ENCODE peak calls at places on chromosomes 6 and 20, in ten cellular contexts. E, O, U, C, R, P, L, H, N and S are unnamed samples.

GRCh38 chr20:49843139-49843538 is 30.5 kb downstream of the SLC9A8 start:
- DNase-seq in N (no peak), H (no peak), O (no peak), P (no peak), C (no peak), R (no peak), E (no peak), U (no peak), L (no peak), S (no peak)

GRCh38 chr20:37946946-37947345 is 44.0 kb downstream of the VSTM2L start:
- DNase-seq in N (no peak), R (no peak), U (no peak), P (no peak), C (no peak), L (no peak), H (no peak), E (no peak), O (no peak), S (no peak)

GRCh38 chr20:42204261-42204660 is 586.1 kb upstream of the CHD6 start:
- DNase-seq in L (no peak), C (no peak), O (no peak), N (peak), E (no peak), U (no peak), H (no peak), R (no peak), P (no peak), S (no peak)

GRCh38 chr6:37259191-37259590 is 1.2 kb upstream of the TMEM217 start:
- DNase-seq in R (no peak), N (peak), O (no peak), U (no peak), P (no peak), H (no peak), L (no peak), C (peak), E (no peak), S (no peak)

GRCh38 chr6:154931741-154932424 is 63.2 kb upstream of the TIAM2 start:
- DNase-seq in C (no peak), L (peak), P (no peak), N (peak), H (no peak), O (no peak), R (no peak), E (no peak), U (peak), S (no peak)

GRCh38 chr20:48041078-48041780 is 255.9 kb upstream of the SULF2 start:
- DNase-seq in L (no peak), N (no peak), C (no peak), P (no peak), U (peak), O (no peak), E (no peak), H (no peak), R (no peak), S (no peak)

GRCh38 chr6:55748880-55749279 is 126.5 kb downstream of the BMP5 start:
- DNase-seq in H (no peak), O (no peak), U (no peak), P (no peak), C (no peak), N (no peak), E (no peak), L (no peak), R (no peak), S (no peak)

GRCh38 chr6:168043848-168044415 is 35.1 kb downstream of the FRMD1 start:
- DNase-seq in H (no peak), R (no peak), N (no peak), L (no peak), P (no peak), C (no peak), U (no peak), O (no peak), E (no peak), S (no peak)

GRCh38 chr6:141326426-141326825 is 806.3 kb upstream of the GJE1 start:
- DNase-seq in C (peak), O (no peak), R (peak), H (no peak), P (peak), N (peak), U (peak), E (no peak), L (peak), S (no peak)

GRCh38 chr20:38825901-38826625 is 20.6 kb downstream of the PPP1R16B start:
- DNase-seq in U (peak), C (peak), L (peak), P (peak), R (no peak), O (no peak), E (no peak), H (no peak), N (peak), S (no peak)

GRCh38 chr6:27584326-27584725 is 111.4 kb upstream of the ZNF184 start:
- DNase-seq in R (no peak), L (no peak), P (no peak), E (no peak), O (no peak), N (no peak), H (no peak), C (no peak), U (no peak), S (no peak)

GRCh38 chr6:150672792-150673191 is 73.1 kb downstream of the PLEKHG1 start:
- DNase-seq in N (no peak), L (no peak), U (no peak), O (no peak), H (no peak), C (no peak), E (no peak), P (no peak), R (no peak), S (no peak)

GRCh38 chr6:31711233-31711632 is 3.9 kb upstream of the LY6G6D start:
- DNase-seq in O (no peak), N (no peak), P (no peak), U (no peak), L (no peak), E (no peak), H (no peak), C (peak), R (no peak), S (no peak)

GRCh38 chr6:6515691-6516607 is 72.6 kb upstream of the LY86 start:
- DNase-seq in U (no peak), E (no peak), N (no peak), L (no peak), P (no peak), C (no peak), O (no peak), H (no peak), R (peak), S (no peak)

GRCh38 chr6:81697564-81697963 is 54.9 kb downstream of the TENT5A start:
- DNase-seq in O (no peak), P (no peak), H (no peak), U (peak), L (peak), N (peak), R (no peak), E (no peak), C (no peak), S (no peak)

GRCh38 chr6:36769161-36769675 is 70.0 kb downstream of the CPNE5 start:
- DNase-seq in E (no peak), C (peak), L (no peak), R (no peak), P (no peak), U (no peak), H (no peak), N (peak), O (no peak), S (no peak)

GRCh38 chr6:17004269-17004668 is 97.6 kb upstream of the STMND1 start:
- DNase-seq in U (peak), E (no peak), L (peak), P (no peak), H (no peak), R (no peak), C (peak), N (no peak), O (no peak), S (no peak)

GRCh38 chr20:20317195-20318113 is 50.5 kb upstream of the INSM1 start:
- DNase-seq in E (no peak), R (no peak), N (no peak), L (no peak), C (no peak), P (no peak), H (no peak), U (no peak), O (no peak), S (no peak)

GRCh38 chr20:50314936-50315335 is 124.3 kb downstream of the CEBPB start:
- DNase-seq in U (no peak), P (no peak), E (no peak), N (no peak), C (no peak), O (no peak), L (no peak), H (no peak), R (no peak), S (no peak)

GRCh38 chr6:16130437-16130891 is 1.6 kb downstream of the MYLIP start:
- DNase-seq in H (no peak), C (peak), P (no peak), N (peak), E (no peak), U (no peak), R (no peak), O (no peak), L (no peak), S (no peak)

GRCh38 chr6:75098709-75099108 is 107.1 kb downstream of the COL12A1 start:
- DNase-seq in P (peak), U (peak), R (no peak), L (peak), C (peak), E (no peak), H (no peak), N (peak), O (no peak), S (no peak)

GRCh38 chr6:4611441-4612129 is 164.6 kb upstream of the CDYL start:
- DNase-seq in C (no peak), P (no peak), U (peak), E (no peak), R (no peak), H (no peak), O (no peak), L (peak), N (no peak), S (no peak)

GRCh38 chr6:33271098-33271607 is 523 bp downstream of the VPS52 start:
- DNase-seq in N (no peak), L (peak), E (no peak), C (no peak), P (no peak), R (no peak), H (no peak), U (no peak), O (no peak), S (no peak)

GRCh38 chr20:44019638-44020335 is 105.1 kb downstream of the TOX2 start:
- DNase-seq in R (peak), L (peak), H (no peak), C (peak), E (no peak), O (no peak), U (peak), N (peak), P (no peak), S (no peak)

GRCh38 chr6:159642995-159643394 is 50.0 kb downstream of the SOD2 start:
- DNase-seq in U (no peak), P (no peak), E (no peak), C (no peak), R (no peak), L (no peak), O (no peak), H (no peak), N (no peak), S (no peak)

GRCh38 chr20:62310757-62311121 is 7.9 kb downstream of the ADRM1 start:
- DNase-seq in P (no peak), C (no peak), R (no peak), U (no peak), N (no peak), H (no peak), O (no peak), E (no peak), L (no peak), S (no peak)

GRCh38 chr6:164827537-164827936 is 481.9 kb downstream of the C6orf118 start:
- DNase-seq in L (no peak), U (no peak), R (no peak), H (no peak), N (no peak), C (no peak), P (no peak), O (no peak), E (no peak), S (no peak)

GRCh38 chr20:54716790-54717189 is 241.4 kb downstream of the DOK5 start:
- DNase-seq in L (no peak), U (no peak), N (no peak), E (no peak), P (no peak), H (no peak), C (no peak), O (no peak), R (no peak), S (no peak)

GRCh38 chr6:147693185-147693584 is 184.7 kb downstream of the SAMD5 start:
- DNase-seq in U (no peak), O (no peak), E (no peak), H (no peak), C (no peak), R (no peak), L (no peak), P (no peak), N (no peak), S (no peak)

GRCh38 chr20:48478806-48479550 is 348.8 kb downstream of the PREX1 start:
- DNase-seq in C (no peak), P (no peak), R (no peak), L (no peak), N (no peak), U (no peak), H (no peak), O (no peak), E (no peak), S (no peak)

GRCh38 chr6:30180145-30180544 is 16.8 kb downstream of the TRIM15 start:
- DNase-seq in N (no peak), P (no peak), O (no peak), U (no peak), E (no peak), L (no peak), R (no peak), C (no peak), H (no peak), S (no peak)

GRCh38 chr6:32131439-32131948 is 1.4 kb upstream of the FKBPL start:
- DNase-seq in C (no peak), N (no peak), O (no peak), R (no peak), P (no peak), H (no peak), U (no peak), E (no peak), L (no peak), S (no peak)

GRCh38 chr20:47164076-47164634 is 192.3 kb downstream of the ZMYND8 start:
- DNase-seq in U (no peak), E (no peak), L (no peak), C (no peak), O (no peak), N (no peak), H (no peak), P (no peak), R (no peak), S (no peak)

GRCh38 chr6:6220718-6221117 is 99.7 kb downstream of the F13A1 start:
- DNase-seq in U (no peak), E (no peak), C (no peak), L (peak), P (no peak), O (no peak), N (no peak), R (no peak), H (no peak), S (no peak)

GRCh38 chr6:132734694-132735236 is 20.9 kb upstream of the VNN1 start:
- DNase-seq in N (peak), C (peak), L (peak), E (no peak), R (no peak), P (no peak), U (peak), H (no peak), O (no peak), S (no peak)
- TF ChIP-seq CTCF in N (peak), C (peak), L (peak), E (no peak), R (no peak), P (peak), U (peak), H (no peak), O (no peak), S (peak)

GRCh38 chr6:83461438-83461837 is 30.6 kb upstream of the ME1 start:
- DNase-seq in N (peak), R (no peak), O (no peak), U (no peak), H (no peak), L (no peak), C (peak), P (no peak), E (no peak), S (no peak)

GRCh38 chr6:83463886-83464285 is 33.0 kb upstream of the ME1 start:
- DNase-seq in L (peak), H (no peak), C (peak), R (no peak), O (no peak), N (peak), U (peak), E (no peak), P (no peak), S (no peak)

GRCh38 chr6:83464741-83465140 is 33.9 kb upstream of the ME1 start:
- DNase-seq in N (no peak), O (no peak), R (no peak), E (no peak), L (no peak), C (peak), U (no peak), H (no peak), P (no peak), S (no peak)

GRCh38 chr6:83459663-83460062 is 28.8 kb upstream of the ME1 start:
- DNase-seq in U (no peak), L (no peak), P (no peak), N (no peak), E (no peak), R (no peak), C (no peak), H (no peak), O (no peak), S (no peak)

GRCh38 chr6:83462524-83462923 is 31.7 kb upstream of the ME1 start:
- DNase-seq in O (no peak), U (no peak), R (no peak), P (no peak), H (no peak), E (no peak), N (no peak), L (no peak), C (no peak), S (no peak)
- TF ChIP-seq CTCF in O (no peak), U (no peak), R (no peak), P (no peak), H (no peak), E (no peak), N (no peak), L (no peak), C (no peak), S (no peak)

GRCh38 chr6:134065706-134066105 is 13.3 kb upstream of the SLC2A12 start:
- DNase-seq in R (no peak), O (no peak), N (peak), C (peak), P (no peak), E (peak), U (peak), L (peak), H (peak), S (no peak)
- TF ChIP-seq CTCF in R (peak), O (peak), N (peak), C (peak), P (no peak), E (peak), U (peak), L (peak), H (peak), S (peak)

GRCh38 chr6:63887011-63887751 is 251.6 kb downstream of the PHF3 start:
- DNase-seq in P (no peak), C (no peak), O (no peak), E (no peak), U (no peak), N (no peak), H (no peak), R (no peak), L (no peak), S (no peak)

GRCh38 chr6:63881791-63882190 is 246.2 kb downstream of the PHF3 start:
- DNase-seq in O (no peak), H (no peak), L (no peak), R (no peak), U (no peak), P (no peak), E (no peak), C (no peak), N (no peak), S (no peak)

GRCh38 chr6:63883597-63883996 is 248.0 kb downstream of the PHF3 start:
- DNase-seq in P (no peak), H (no peak), E (no peak), U (no peak), N (no peak), R (no peak), L (no peak), O (no peak), C (no peak), S (no peak)

GRCh38 chr6:63882208-63882607 is 246.6 kb downstream of the PHF3 start:
- DNase-seq in U (no peak), H (no peak), E (no peak), L (no peak), P (no peak), N (no peak), O (no peak), R (no peak), C (peak), S (no peak)
- TF ChIP-seq CTCF in U (peak), H (no peak), E (peak), L (peak), P (peak), N (peak), O (peak), R (no peak), C (peak), S (peak)

GRCh38 chr6:21593927-21594421 is 423 bp downstream of the SOX4 start:
- DNase-seq in P (no peak), U (peak), O (peak), N (peak), E (peak), L (peak), R (peak), C (peak), H (no peak), S (no peak)

GRCh38 chr6:21594427-21595264 is 1.1 kb downstream of the SOX4 start:
- DNase-seq in H (peak), C (peak), U (peak), O (peak), P (no peak), L (peak), E (peak), N (peak), R (peak), S (peak)

GRCh38 chr6:21595951-21596378 is 2.4 kb downstream of the SOX4 start:
- DNase-seq in R (no peak), N (no peak), O (peak), L (no peak), C (no peak), H (peak), E (peak), U (no peak), P (no peak), S (no peak)

GRCh38 chr6:21596379-21597242 is 3.1 kb downstream of the SOX4 start:
- DNase-seq in N (peak), C (peak), U (peak), L (peak), O (peak), H (peak), R (peak), P (no peak), E (peak), S (no peak)

DNA sequence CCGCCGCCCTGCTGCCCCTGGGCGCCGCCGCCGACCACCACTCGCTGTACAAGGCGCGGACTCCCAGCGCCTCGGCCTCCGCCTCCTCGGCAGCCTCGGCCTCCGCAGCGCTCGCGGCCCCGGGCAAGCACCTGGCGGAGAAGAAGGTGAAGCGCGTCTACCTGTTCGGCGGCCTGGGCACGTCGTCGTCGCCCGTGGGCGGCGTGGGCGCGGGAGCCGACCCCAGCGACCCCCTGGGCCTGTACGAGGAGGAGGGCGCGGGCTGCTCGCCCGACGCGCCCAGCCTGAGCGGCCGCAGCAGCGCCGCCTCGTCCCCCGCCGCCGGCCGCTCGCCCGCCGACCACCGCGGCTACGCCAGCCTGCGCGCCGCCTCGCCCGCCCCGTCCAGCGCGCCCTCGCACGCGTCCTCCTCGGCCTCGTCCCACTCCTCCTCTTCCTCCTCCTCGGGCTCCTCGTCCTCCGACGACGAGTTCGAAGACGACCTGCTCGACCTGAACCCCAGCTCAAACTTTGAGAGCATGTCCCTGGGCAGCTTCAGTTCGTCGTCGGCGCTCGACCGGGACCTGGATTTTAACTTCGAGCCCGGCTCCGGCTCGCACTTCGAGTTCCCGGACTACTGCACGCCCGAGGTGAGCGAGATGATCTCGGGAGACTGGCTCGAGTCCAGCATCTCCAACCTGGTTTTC is 1.9 kb downstream of the SOX4 start:
- DNase-seq in P (no peak), E (peak), N (peak), H (peak), O (peak), C (peak), U (peak), R (no peak), L (peak), S (no peak)
- TF ChIP-seq CTCF in P (peak), E (peak), N (no peak), H (no peak), O (peak), C (peak), U (no peak), R (no peak), L (no peak), S (peak)

GRCh38 chr6:119542037-119542436 is 192.5 kb upstream of the MAN1A1 start:
- DNase-seq in R (no peak), H (no peak), U (no peak), E (no peak), N (no peak), P (no peak), C (no peak), L (no peak), O (no peak), S (no peak)

GRCh38 chr6:119545245-119545644 is 195.7 kb upstream of the MAN1A1 start:
- DNase-seq in O (no peak), R (no peak), H (no peak), C (peak), P (no peak), U (no peak), E (no peak), N (no peak), L (no peak), S (no peak)

GRCh38 chr6:119543332-119543731 is 193.8 kb upstream of the MAN1A1 start:
- DNase-seq in U (no peak), P (no peak), L (no peak), O (no peak), N (no peak), H (no peak), R (no peak), C (no peak), E (no peak), S (no peak)

GRCh38 chr6:119547024-119547423 is 197.5 kb upstream of the MAN1A1 start:
- DNase-seq in R (no peak), N (no peak), O (no peak), C (no peak), E (no peak), P (no peak), U (no peak), H (no peak), L (no peak), S (no peak)

GRCh38 chr6:119544325-119545150 is 195.0 kb upstream of the MAN1A1 start:
- DNase-seq in U (peak), P (no peak), N (peak), E (no peak), O (no peak), L (no peak), C (no peak), R (no peak), H (no peak), S (no peak)
- TF ChIP-seq CTCF in U (no peak), P (no peak), N (no peak), E (no peak), O (no peak), L (no peak), C (no peak), R (no peak), H (no peak), S (no peak)

GRCh38 chr20:23963941-23964340 is 24.6 kb downstream of the GGTLC1 start:
- DNase-seq in U (no peak), C (no peak), E (no peak), H (no peak), N (no peak), L (no peak), O (no peak), P (no peak), R (no peak), S (no peak)
- TF ChIP-seq CTCF in U (no peak), C (no peak), E (no peak), H (no peak), N (no peak), L (no peak), O (no peak), P (no peak), R (no peak), S (no peak)